ENCODE peak calls at places on chromosome 11, in five cellular contexts. One of them, this sample, is unnamed.

GRCh38 chr11:279040-279965 is 1.1 kb downstream of the NLRP6 start:
- DNase-seq in A549: no peak
- DNase-seq in GM23338: no peak
- DNase-seq in GM12878: no peak
- DNase-seq in K562: no peak
- DNase-seq in this sample: no peak

GRCh38 chr11:77569046-77569445 is 20.7 kb upstream of the AQP11 start:
- DNase-seq in A549: no peak
- DNase-seq in GM23338: no peak
- DNase-seq in GM12878: no peak
- DNase-seq in K562: no peak
- DNase-seq in this sample: no peak

GRCh38 chr11:68353669-68354068 is 41.3 kb downstream of the LRP5 start:
- DNase-seq in A549: peak
- DNase-seq in GM23338: no peak
- DNase-seq in GM12878: no peak
- DNase-seq in K562: no peak
- DNase-seq in this sample: no peak

GRCh38 chr11:12180257-12181205 is 70.1 kb downstream of the MICAL2 start:
- DNase-seq in A549: no peak
- DNase-seq in GM23338: no peak
- DNase-seq in GM12878: no peak
- DNase-seq in K562: no peak
- DNase-seq in this sample: no peak

GRCh38 chr11:125342281-125342980 is 153.6 kb downstream of the FEZ1 start:
- DNase-seq in A549: no peak
- DNase-seq in GM23338: no peak
- DNase-seq in GM12878: no peak
- DNase-seq in K562: no peak
- DNase-seq in this sample: no peak

GRCh38 chr11:36449566-36450390 is 60.3 kb downstream of the TRAF6 start:
- DNase-seq in A549: no peak
- DNase-seq in GM23338: no peak
- DNase-seq in GM12878: no peak
- DNase-seq in K562: no peak
- DNase-seq in this sample: no peak

GRCh38 chr11:1082346-1082727 is 7.7 kb downstream of the MUC2 start:
- DNase-seq in A549: no peak
- DNase-seq in GM23338: no peak
- DNase-seq in GM12878: no peak
- DNase-seq in K562: no peak
- DNase-seq in this sample: no peak

GRCh38 chr11:94948070-94948617 is 25.2 kb downstream of the CWC15 start:
- DNase-seq in A549: no peak
- DNase-seq in GM23338: no peak
- DNase-seq in GM12878: no peak
- DNase-seq in K562: no peak
- DNase-seq in this sample: no peak

GRCh38 chr11:123409456-123409801 is 20.6 kb upstream of the GRAMD1B start:
- DNase-seq in A549: no peak
- DNase-seq in GM23338: no peak
- DNase-seq in GM12878: peak
- DNase-seq in K562: no peak
- DNase-seq in this sample: no peak

GRCh38 chr11:96037267-96037990 is 113.5 kb upstream of the MTMR2 start:
- DNase-seq in A549: no peak
- DNase-seq in GM23338: no peak
- DNase-seq in GM12878: no peak
- DNase-seq in K562: no peak
- DNase-seq in this sample: no peak

GRCh38 chr11:122095950-122096942 is 19.8 kb downstream of the BLID start:
- DNase-seq in A549: no peak
- DNase-seq in GM23338: no peak
- DNase-seq in GM12878: no peak
- DNase-seq in K562: no peak
- DNase-seq in this sample: no peak

GRCh38 chr11:70019576-70020011 is 58.5 kb upstream of the ANO1 start:
- DNase-seq in A549: no peak
- DNase-seq in GM23338: no peak
- DNase-seq in GM12878: no peak
- DNase-seq in K562: no peak
- DNase-seq in this sample: no peak

GRCh38 chr11:73982595-73982989 is at the start of gene UCP2:
- DNase-seq in A549: peak
- DNase-seq in GM23338: peak
- DNase-seq in GM12878: no peak
- DNase-seq in K562: peak
- DNase-seq in this sample: no peak

GRCh38 chr11:60840711-60841430 is 1.0 kb upstream of the CCDC86 start:
- DNase-seq in A549: no peak
- DNase-seq in GM23338: no peak
- DNase-seq in GM12878: no peak
- DNase-seq in K562: no peak
- DNase-seq in this sample: no peak

GRCh38 chr11:116294630-116295029 is 478.2 kb downstream of the BUD13 start:
- DNase-seq in A549: no peak
- DNase-seq in GM23338: no peak
- DNase-seq in GM12878: no peak
- DNase-seq in K562: no peak
- DNase-seq in this sample: peak

GRCh38 chr11:71252782-71253730 is 679 bp upstream of the SHANK2 start:
- DNase-seq in A549: peak
- DNase-seq in GM23338: peak
- DNase-seq in GM12878: no peak
- DNase-seq in K562: no peak
- DNase-seq in this sample: peak

GRCh38 chr11:77198440-77198849 is 70.4 kb downstream of the MYO7A start:
- DNase-seq in A549: peak
- DNase-seq in GM23338: peak
- DNase-seq in GM12878: no peak
- DNase-seq in K562: peak
- DNase-seq in this sample: peak

GRCh38 chr11:110691961-110692360 is 20.3 kb downstream of the ARHGAP20 start:
- DNase-seq in A549: no peak
- DNase-seq in GM23338: no peak
- DNase-seq in GM12878: no peak
- DNase-seq in K562: no peak
- DNase-seq in this sample: no peak

GRCh38 chr11:75383246-75383645 is 16.1 kb upstream of the RPS3 start:
- DNase-seq in A549: peak
- DNase-seq in GM23338: peak
- DNase-seq in GM12878: no peak
- DNase-seq in K562: no peak
- DNase-seq in this sample: no peak

GRCh38 chr11:100003985-100004384 is 683.1 kb upstream of the ARHGAP42 start:
- DNase-seq in A549: no peak
- DNase-seq in GM23338: no peak
- DNase-seq in GM12878: no peak
- DNase-seq in K562: no peak
- DNase-seq in this sample: no peak

GRCh38 chr11:107824668-107825369 is 33.8 kb downstream of the SLC35F2 start:
- DNase-seq in A549: no peak
- DNase-seq in GM23338: no peak
- DNase-seq in GM12878: no peak
- DNase-seq in K562: no peak
- DNase-seq in this sample: no peak

GRCh38 chr11:62592989-62593421 is 1.7 kb upstream of the TUT1 start:
- DNase-seq in A549: no peak
- DNase-seq in GM23338: no peak
- DNase-seq in GM12878: no peak
- DNase-seq in K562: no peak
- DNase-seq in this sample: no peak

GRCh38 chr11:31676280-31676982 is 134.7 kb downstream of the PAX6 start:
- DNase-seq in A549: no peak
- DNase-seq in GM23338: no peak
- DNase-seq in GM12878: no peak
- DNase-seq in K562: no peak
- DNase-seq in this sample: no peak

GRCh38 chr11:115682901-115683300 is 178.7 kb upstream of the CADM1 start:
- DNase-seq in A549: no peak
- DNase-seq in GM23338: no peak
- DNase-seq in GM12878: no peak
- DNase-seq in K562: no peak
- DNase-seq in this sample: no peak

GRCh38 chr11:86742436-86742805 is 57.9 kb upstream of the PRSS23 start:
- DNase-seq in A549: no peak
- DNase-seq in GM23338: no peak
- DNase-seq in GM12878: no peak
- DNase-seq in K562: no peak
- DNase-seq in this sample: no peak

GRCh38 chr11:86743223-86744118 is 56.9 kb upstream of the PRSS23 start:
- DNase-seq in A549: peak
- DNase-seq in GM23338: no peak
- DNase-seq in GM12878: no peak
- DNase-seq in K562: peak
- DNase-seq in this sample: peak

GRCh38 chr11:86738615-86739014 is 61.7 kb upstream of the PRSS23 start:
- DNase-seq in A549: no peak
- DNase-seq in GM23338: no peak
- DNase-seq in GM12878: no peak
- DNase-seq in K562: peak
- DNase-seq in this sample: no peak

GRCh38 chr11:86741489-86742435 is 58.6 kb upstream of the PRSS23 start:
- DNase-seq in A549: peak
- DNase-seq in GM23338: no peak
- DNase-seq in GM12878: no peak
- DNase-seq in K562: no peak
- DNase-seq in this sample: peak

DNA sequence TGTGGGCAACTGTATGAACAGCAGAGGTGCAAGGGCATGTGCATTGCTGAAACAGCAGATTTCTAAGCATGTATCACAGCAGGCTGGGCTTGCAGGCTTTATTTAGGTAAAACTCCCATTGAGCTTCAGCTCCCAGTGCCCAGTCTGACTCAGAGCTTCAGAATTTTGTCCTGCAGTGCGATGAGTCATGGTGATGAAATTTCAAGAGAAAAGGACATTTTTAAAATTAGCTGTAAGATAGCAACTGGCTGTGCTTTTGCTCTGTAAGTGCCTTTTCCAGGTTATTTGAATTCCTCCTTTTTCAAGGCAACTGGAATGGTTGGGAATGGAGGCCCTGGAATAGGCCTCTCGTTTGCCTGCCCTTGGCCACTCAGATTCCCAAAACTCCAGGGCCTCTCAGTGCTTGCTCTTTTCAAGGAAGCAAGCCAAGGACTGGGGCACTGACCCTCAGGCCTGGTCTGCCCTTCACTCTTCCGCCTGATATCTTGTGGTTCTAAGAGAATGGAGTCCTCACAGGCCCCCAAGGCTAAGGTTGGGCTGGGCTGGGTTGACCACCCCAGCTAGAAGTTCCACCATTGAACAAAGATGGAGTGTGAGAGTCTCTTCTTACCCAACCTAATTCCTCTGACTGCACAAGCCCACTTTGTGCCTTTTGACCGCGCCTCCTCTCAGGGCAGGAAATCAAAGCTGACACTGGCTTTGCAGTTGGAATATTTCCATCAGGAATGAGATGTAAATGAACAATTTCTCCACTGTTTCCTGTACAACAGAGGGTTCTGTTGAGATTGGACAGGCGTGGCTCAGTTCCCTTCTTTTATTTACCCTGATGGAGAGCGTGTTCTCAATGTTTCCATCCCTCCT is 59.5 kb upstream of the PRSS23 start:
- DNase-seq in A549: peak
- DNase-seq in GM23338: peak
- DNase-seq in GM12878: no peak
- DNase-seq in K562: peak
- DNase-seq in this sample: peak
- TF ChIP-seq JUNB in A549: peak
- TF ChIP-seq JUNB in GM23338: no peak
- TF ChIP-seq JUNB in GM12878: no peak
- TF ChIP-seq JUNB in K562: peak
- TF ChIP-seq JUNB in this sample: peak

DNA sequence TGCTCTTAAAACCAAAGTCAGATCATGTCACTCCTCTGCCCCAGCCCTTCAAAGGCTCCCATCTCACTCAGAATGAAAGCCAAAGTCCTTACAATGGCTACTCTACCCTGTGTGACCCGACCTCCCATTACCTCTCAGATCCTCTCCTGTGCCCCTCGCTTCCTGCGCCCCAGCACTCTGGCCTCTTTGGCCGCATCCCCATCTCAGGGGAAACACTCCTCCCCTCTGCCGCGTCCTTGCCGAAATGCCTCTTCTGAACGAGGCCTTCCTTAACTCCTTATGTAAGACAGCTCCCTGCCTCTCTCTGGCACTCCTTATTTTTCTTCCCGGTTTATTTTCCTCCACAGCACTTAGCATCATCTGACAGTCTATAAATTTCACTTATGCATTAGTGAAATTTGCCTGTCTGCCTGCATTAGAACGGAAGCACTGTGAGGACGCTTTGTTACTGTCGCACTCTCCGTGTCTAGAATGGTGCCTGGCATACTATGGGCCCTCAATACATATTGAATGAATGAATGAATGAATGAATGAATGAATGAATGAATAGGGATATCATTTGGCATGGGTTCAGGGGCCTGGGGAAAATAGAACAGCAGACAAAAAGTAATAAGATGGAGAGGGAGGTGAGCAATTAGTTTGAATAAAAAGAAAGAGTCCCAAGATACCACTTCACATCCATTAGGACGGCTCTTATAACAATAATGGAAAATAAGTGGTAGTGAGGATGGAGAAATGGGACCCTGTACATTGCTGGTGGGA is 137.8 kb downstream of the CEP164 start:
- DNase-seq in A549: no peak
- DNase-seq in GM23338: no peak
- DNase-seq in GM12878: no peak
- DNase-seq in K562: no peak
- DNase-seq in this sample: no peak
- TF ChIP-seq JUNB in A549: no peak
- TF ChIP-seq JUNB in GM23338: no peak
- TF ChIP-seq JUNB in GM12878: no peak
- TF ChIP-seq JUNB in K562: no peak
- TF ChIP-seq JUNB in this sample: no peak

GRCh38 chr11:40029406-40029805 is 1430.0 kb downstream of the LRRC4C start:
- DNase-seq in A549: no peak
- DNase-seq in GM23338: peak
- DNase-seq in GM12878: no peak
- DNase-seq in K562: no peak
- DNase-seq in this sample: no peak
- TF ChIP-seq JUNB in A549: no peak
- TF ChIP-seq JUNB in GM23338: no peak
- TF ChIP-seq JUNB in GM12878: no peak
- TF ChIP-seq JUNB in K562: no peak
- TF ChIP-seq JUNB in this sample: no peak

GRCh38 chr11:3347127-3347526 is 31.8 kb downstream of the ZNF195 start:
- DNase-seq in A549: no peak
- DNase-seq in GM23338: no peak
- DNase-seq in GM12878: no peak
- DNase-seq in K562: no peak
- DNase-seq in this sample: no peak
- TF ChIP-seq JUNB in A549: no peak
- TF ChIP-seq JUNB in GM23338: no peak
- TF ChIP-seq JUNB in GM12878: no peak
- TF ChIP-seq JUNB in K562: no peak
- TF ChIP-seq JUNB in this sample: no peak

DNA sequence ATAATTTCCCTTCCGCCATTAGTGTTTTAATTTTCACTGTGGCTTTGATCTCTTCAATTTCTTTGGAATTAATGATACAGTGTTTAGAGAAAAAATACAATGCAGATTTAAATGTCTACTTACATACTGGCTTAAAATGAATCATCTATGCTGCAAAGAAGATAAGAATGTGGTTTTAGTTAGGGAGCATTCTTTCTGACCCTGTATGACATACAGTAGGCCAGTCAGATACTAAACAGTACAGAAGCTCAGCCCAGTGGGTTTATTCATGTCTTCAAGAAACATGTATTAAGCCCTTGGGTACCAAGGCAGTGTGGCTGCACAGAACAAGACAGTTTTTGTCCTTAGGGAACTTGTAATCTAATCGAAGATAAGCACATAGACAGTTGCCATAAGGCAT is 268.8 kb downstream of the DDX10 start:
- DNase-seq in A549: no peak
- DNase-seq in GM23338: no peak
- DNase-seq in GM12878: no peak
- DNase-seq in K562: no peak
- DNase-seq in this sample: no peak
- TF ChIP-seq JUNB in A549: no peak
- TF ChIP-seq JUNB in GM23338: no peak
- TF ChIP-seq JUNB in GM12878: no peak
- TF ChIP-seq JUNB in K562: no peak
- TF ChIP-seq JUNB in this sample: no peak

This sample was measured in HepG2.